ENCODE peak calls at places on chromosomes 1 and 21, in seven cellular contexts. G, Q, V, A, F, U and W are unnamed samples.

GRCh38 chr1:119541389-119541788 is 34.4 kb downstream of the HSD3B1 start:
- DNase-seq in U (no peak), G (no peak), A (no peak), F (peak; percentile 98), Q (no peak), V (no peak), W (no peak)

GRCh38 chr1:47823016-47823843 is 174.0 kb downstream of the TRABD2B start:
- DNase-seq in Q (no peak), G (no peak), V (no peak), U (no peak), F (no peak), A (no peak), W (no peak)

GRCh38 chr1:226690460-226690982 is 48.6 kb downstream of the ITPKB start:
- DNase-seq in A (peak; percentile 96), U (no peak), Q (no peak), V (no peak), F (no peak), G (peak; percentile 54), W (no peak)

GRCh38 chr1:192546596-192547199 is 28.9 kb upstream of the RGS1 start:
- DNase-seq in F (peak; percentile 8), Q (no peak), V (no peak), U (no peak), A (no peak), G (no peak), W (no peak)

GRCh38 chr1:85398391-85399064 is 66.4 kb downstream of the DDAH1 start:
- DNase-seq in V (no peak), F (no peak), Q (no peak), A (peak; percentile 60), G (peak; percentile 71), U (peak; percentile 23), W (no peak)

GRCh38 chr21:38165466-38166213 is 91.2 kb upstream of the KCNJ15 start:
- DNase-seq in U (no peak), A (peak; percentile 17), G (peak; percentile 59), Q (no peak), F (no peak), V (no peak), W (no peak)

GRCh38 chr1:53754484-53755312 is 15.7 kb upstream of the GLIS1 start:
- DNase-seq in U (peak; percentile 82), A (peak; percentile 66), Q (no peak), F (no peak), V (peak; percentile 60), G (peak; percentile 77), W (peak; percentile 33)

GRCh38 chr1:1891349-1892078 is 627 bp upstream of the GNB1 start:
- DNase-seq in A (peak; percentile 79), Q (no peak), G (peak; percentile 45), F (peak; percentile 27), U (peak; percentile 67), V (peak; percentile 69), W (peak; percentile 51)

GRCh38 chr1:247054992-247055415 is 23.6 kb downstream of the ZNF670 start:
- DNase-seq in Q (no peak), U (no peak), V (no peak), F (no peak), A (peak; percentile 8), G (peak; percentile 28), W (no peak)

GRCh38 chr1:71660417-71660816 is 579.6 kb upstream of the ZRANB2 start:
- DNase-seq in A (no peak), F (no peak), G (peak; percentile 60), V (no peak), U (no peak), Q (no peak), W (no peak)

GRCh38 chr1:102790997-102791396 is 317.3 kb downstream of the COL11A1 start:
- DNase-seq in A (peak; percentile 11), U (no peak), Q (no peak), F (no peak), V (no peak), G (no peak), W (no peak)

GRCh38 chr1:235187316-235187715 is 26.3 kb upstream of the RBM34 start:
- DNase-seq in A (no peak), F (no peak), G (no peak), U (no peak), V (no peak), Q (no peak), W (no peak)

GRCh38 chr21:32414579-32415358 is 2.3 kb downstream of the EVA1C start:
- DNase-seq in F (no peak), G (peak; percentile 63), A (no peak), U (no peak), Q (no peak), V (no peak), W (no peak)

GRCh38 chr1:8078176-8078671 is 52.1 kb upstream of the ERRFI1 start:
- DNase-seq in V (no peak), F (peak; percentile 78), Q (no peak), A (peak; percentile 83), U (peak; percentile 78), G (peak; percentile 77), W (no peak)

GRCh38 chr1:108852541-108852940 is 4.4 kb downstream of the AKNAD1 start:
- DNase-seq in Q (no peak), G (no peak), F (no peak), A (no peak), U (no peak), V (no peak), W (no peak)

GRCh38 chr1:20487236-20487590 is 1.2 kb upstream of the CAMK2N1 start:
- DNase-seq in F (no peak), Q (no peak), U (peak; percentile 57), A (no peak), G (no peak), V (no peak), W (no peak)

GRCh38 chr21:44971672-44971995 is 31.8 kb downstream of the SLX9 start:
- DNase-seq in G (no peak), V (no peak), U (no peak), A (no peak), Q (no peak), F (no peak), W (no peak)

GRCh38 chr21:44967082-44968047 is 27.5 kb downstream of the SLX9 start:
- DNase-seq in G (no peak), U (no peak), F (no peak), V (no peak), Q (no peak), A (no peak), W (no peak)

GRCh38 chr21:44970766-44971671 is 31.2 kb downstream of the SLX9 start:
- DNase-seq in A (no peak), Q (no peak), F (no peak), U (no peak), V (no peak), G (no peak), W (no peak)

GRCh38 chr21:44969965-44970755 is 30.3 kb downstream of the SLX9 start:
- DNase-seq in V (no peak), A (peak; percentile 80), G (peak; percentile 87), U (peak; percentile 65), F (peak; percentile 84), Q (no peak), W (no peak)

DNA sequence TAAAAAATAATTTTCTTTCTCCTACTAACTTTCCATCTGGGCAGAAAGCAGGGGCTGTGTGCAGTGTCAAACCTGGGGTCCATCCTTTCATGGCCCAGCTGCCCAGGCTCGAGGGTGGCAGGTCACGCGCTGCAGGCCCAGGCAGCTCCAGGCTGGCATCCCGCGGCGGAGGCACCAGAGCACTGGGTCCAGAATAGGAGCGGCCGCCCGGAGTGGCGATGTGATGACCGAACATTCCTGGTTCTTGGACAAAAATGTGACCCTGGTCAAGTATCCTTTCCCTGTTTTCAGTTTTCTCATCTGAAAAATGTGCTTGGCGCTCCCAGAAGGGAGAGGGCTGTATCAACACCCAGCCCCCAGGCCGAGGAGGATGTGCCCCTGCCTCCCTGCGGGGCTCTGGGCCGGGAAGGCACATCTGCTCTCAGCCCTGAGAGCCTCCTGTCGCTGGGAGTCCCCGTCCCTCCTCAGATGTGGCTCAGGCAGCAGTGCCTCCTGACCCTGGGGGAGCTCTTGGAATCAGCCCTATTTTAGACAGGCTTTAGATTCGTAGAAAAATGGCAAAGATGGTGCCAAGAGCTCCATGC is 29.3 kb downstream of the SLX9 start:
- DNase-seq in A (no peak), Q (no peak), U (no peak), G (no peak), V (no peak), F (peak; percentile 65), W (no peak)
- H3K4me2 ChIP-seq in A (no peak overlapping the region), Q (no peak overlapping the region), U (no peak overlapping the region), G (no peak overlapping the region), V (no peak overlapping the region), F (no peak overlapping the region), W (no peak overlapping the region)

GRCh38 chr1:198529414-198529813 is 11.1 kb downstream of the ATP6V1G3 start:
- DNase-seq in G (peak; percentile 81), F (no peak), U (no peak), A (peak; percentile 25), V (no peak), Q (no peak), W (no peak)

GRCh38 chr1:198530964-198531363 is 9.5 kb downstream of the ATP6V1G3 start:
- DNase-seq in Q (no peak), G (no peak), V (no peak), F (no peak), U (no peak), A (no peak), W (no peak)

GRCh38 chr1:198528376-198528775 is 12.1 kb downstream of the ATP6V1G3 start:
- DNase-seq in V (no peak), Q (no peak), U (no peak), G (peak; percentile 54), A (peak; percentile 32), F (no peak), W (no peak)

GRCh38 chr1:198534540-198535413 is 5.7 kb downstream of the ATP6V1G3 start:
- DNase-seq in A (no peak), G (no peak), F (no peak), Q (no peak), V (no peak), U (no peak), W (no peak)

DNA sequence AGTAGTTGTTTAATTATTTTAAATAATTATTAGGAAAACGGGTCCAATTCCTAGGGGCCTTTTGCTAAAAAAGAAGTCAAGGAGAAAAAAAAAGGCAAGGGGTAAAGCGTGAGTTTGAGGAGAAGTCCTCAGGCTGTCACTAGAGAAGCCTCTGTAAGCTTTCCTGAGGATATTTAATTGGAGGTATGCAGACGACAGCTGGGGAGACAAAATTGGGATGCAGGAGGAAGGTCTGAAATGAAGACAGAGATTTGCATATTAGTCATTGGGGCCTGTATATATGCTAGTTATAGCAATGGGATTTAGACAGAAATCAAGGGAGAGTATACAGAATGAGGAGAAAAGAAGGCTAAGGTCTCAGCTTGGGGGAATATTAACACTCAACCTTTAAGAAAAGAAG is 8.6 kb downstream of the ATP6V1G3 start:
- DNase-seq in F (no peak), G (no peak), U (no peak), V (no peak), A (no peak), Q (no peak), W (no peak)
- H3K4ac ChIP-seq in F (no peak overlapping the region), G (no peak overlapping the region), U (no peak overlapping the region), V (no peak overlapping the region), A (no peak overlapping the region), Q (no peak overlapping the region), W (no peak overlapping the region)

DNA sequence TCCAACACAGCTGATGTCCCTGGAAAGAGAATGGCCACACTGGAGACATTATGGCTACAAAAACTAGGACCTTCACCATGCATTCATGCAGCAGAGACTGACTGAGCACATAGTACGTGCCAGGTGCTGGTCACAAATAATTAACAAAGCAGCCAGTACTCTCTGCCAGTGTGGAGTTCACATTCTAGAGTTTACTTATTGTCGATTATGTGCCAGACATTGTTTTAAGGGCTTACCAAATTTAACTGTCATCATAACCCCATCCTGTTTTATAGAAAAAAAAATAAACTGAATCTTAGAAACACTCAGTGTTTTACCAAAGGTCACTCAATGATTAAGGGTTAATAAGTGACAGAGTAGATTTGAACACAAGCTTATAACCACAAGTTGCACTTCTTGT is 143.3 kb downstream of the RRAGC start:
- DNase-seq in G (no peak), A (no peak), Q (no peak), V (no peak), U (no peak), F (no peak), W (no peak)
- H3K79me1 ChIP-seq in G (no peaks in the 10 kb centered on the region), A (no peaks in the 10 kb centered on the region), Q (no peaks in the 10 kb centered on the region), V (no peaks in the 10 kb centered on the region), U (no peaks in the 10 kb centered on the region), F (no peaks in the 10 kb centered on the region), W (no peaks in the 10 kb centered on the region)

GRCh38 chr1:63330331-63330916 is 8.1 kb downstream of the FOXD3 start:
- DNase-seq in U (peak; percentile 43), G (no peak), F (no peak), V (peak; percentile 70), A (no peak), Q (peak; percentile 82), W (no peak)
- H3K4me2 ChIP-seq in U (peak overlapping the region; percentile 71), G (no peak overlapping the region), F (no peak overlapping the region), V (peak overlapping the region; percentile 77), A (no peak overlapping the region), Q (peak overlapping the region; percentile 94), W (peak overlapping the region; percentile 52)